ENCODE peak calls at places on chromosomes 5 and 9, in seven cellular contexts. L, U, X, Y, P, K and O are unnamed samples.

GRCh38 chr5:112795944-112796678 is 58.4 kb downstream of the APC start:
- DNase-seq in L (no peak), U (no peak), X (no peak), Y (no peak), P (no peak), K (no peak), O (no peak)

GRCh38 chr9:127812936-127813675 is 10.4 kb downstream of the FPGS start:
- DNase-seq in L (no peak), U (no peak), X (no peak), Y (no peak), P (no peak), K (no peak), O (no peak)

GRCh38 chr5:34564706-34565235 is 91.4 kb upstream of the RAI14 start:
- DNase-seq in L (peak; percentile 28), U (no peak), X (no peak), Y (no peak), P (no peak), K (peak; percentile 44), O (no peak)

GRCh38 chr9:95107001-95107749 is 210.3 kb downstream of the FANCC start:
- DNase-seq in L (peak; percentile 68), U (no peak), X (no peak), Y (no peak), P (no peak), K (peak; percentile 81), O (no peak)

GRCh38 chr5:97049175-97049574 is 93.2 kb downstream of the LIX1 start:
- DNase-seq in L (no peak), U (no peak), X (no peak), Y (no peak), P (no peak), K (no peak), O (no peak)

GRCh38 chr9:111621895-111622480 is 9.1 kb upstream of the DNAJC25 start:
- DNase-seq in L (peak; percentile 64), U (no peak), X (peak; percentile 19), Y (no peak), P (no peak), K (peak; percentile 20), O (peak; percentile 35)

GRCh38 chr5:61322738-61323429 is 9.2 kb upstream of the ZSWIM6 start:
- DNase-seq in L (peak; percentile 68), U (no peak), X (no peak), Y (peak; percentile 69), P (peak; percentile 68), K (no peak), O (no peak)

GRCh38 chr5:160534125-160534524 is 112.5 kb downstream of the PTTG1 start:
- DNase-seq in L (no peak), U (no peak), X (no peak), Y (no peak), P (no peak), K (no peak), O (no peak)

GRCh38 chr5:139275536-139276297 is 17.8 kb upstream of the MATR3 start:
- DNase-seq in L (no peak), U (no peak), X (peak; percentile 46), Y (no peak), P (no peak), K (no peak), O (no peak)

GRCh38 chr5:10519729-10520128 is 44.1 kb upstream of the ANKRD33B start:
- DNase-seq in L (no peak), U (no peak), X (no peak), Y (no peak), P (no peak), K (no peak), O (no peak)

GRCh38 chr5:164059471-164059870 is 554.1 kb downstream of the MAT2B start:
- DNase-seq in L (no peak), U (no peak), X (no peak), Y (no peak), P (no peak), K (no peak), O (no peak)

GRCh38 chr5:113487411-113487778 is 858 bp downstream of the MCC start:
- DNase-seq in L (peak; percentile 18), U (no peak), X (peak; percentile 42), Y (no peak), P (no peak), K (no peak), O (no peak)

GRCh38 chr5:962801-963200 is 45.8 kb upstream of the NKD2 start:
- DNase-seq in L (no peak), U (no peak), X (no peak), Y (no peak), P (no peak), K (no peak), O (no peak)

GRCh38 chr9:116152390-116152789 is 1.2 kb upstream of the PAPPA start:
- DNase-seq in L (peak; percentile 77), U (no peak), X (no peak), Y (no peak), P (no peak), K (no peak), O (no peak)

GRCh38 chr9:133149130-133150015 is 14.3 kb downstream of the GBGT1 start:
- DNase-seq in L (peak; percentile 83), U (peak; percentile 97), X (peak; percentile 95), Y (peak; percentile 89), P (peak; percentile 91), K (peak; percentile 86), O (peak; percentile 79)

GRCh38 chr5:3329427-3329826 is 266.2 kb upstream of the IRX1 start:
- DNase-seq in L (no peak), U (no peak), X (no peak), Y (no peak), P (no peak), K (no peak), O (no peak)
- TF ChIP-seq CTCF in L (no peak), U (no peak), X (no peak), Y (no peak), P (no peak), K (no peak), O (no peak)

GRCh38 chr5:95954716-95955115 is 6.9 kb downstream of the ELL2 start:
- DNase-seq in L (peak; percentile 30), U (no peak), X (no peak), Y (no peak), P (no peak), K (no peak), O (no peak)
- H3K27ac ChIP-seq in L (no peak overlapping the region), U (no peak overlapping the region), X (no peak overlapping the region), Y (no peak overlapping the region), P (no peak overlapping the region), K (no peak overlapping the region), O (no peak overlapping the region)

GRCh38 chr5:157253547-157253946 is 12.4 kb upstream of the CYFIP2 start:
- DNase-seq in L (peak; percentile 65), U (no peak), X (peak; percentile 69), Y (peak; percentile 55), P (no peak), K (peak; percentile 27), O (no peak)
- TF ChIP-seq CTCF in L (peak; percentile 96), U (peak; percentile 75), X (peak; percentile 89), Y (peak; percentile 68), P (peak; percentile 85), K (peak; percentile 52), O (peak; percentile 73)

DNA sequence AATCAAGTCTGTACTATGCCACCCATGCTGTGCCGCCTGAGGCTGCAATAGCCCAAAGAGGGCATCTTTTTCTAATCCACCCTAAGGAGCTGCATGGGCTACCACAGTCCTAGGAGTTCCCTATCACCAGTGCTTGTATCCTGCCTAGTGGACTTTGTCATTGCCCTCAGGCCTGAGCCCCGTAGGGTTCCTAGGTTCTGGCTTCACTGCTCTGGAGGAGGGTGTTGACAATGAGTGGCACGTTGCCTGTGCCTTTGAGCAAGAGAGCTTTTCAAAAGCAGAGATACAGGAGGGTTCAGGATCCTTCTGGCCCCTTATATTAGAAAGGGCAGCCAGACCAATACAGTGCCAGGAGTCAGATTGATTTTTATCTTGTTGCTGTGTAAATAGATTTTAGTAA is 93.0 kb downstream of the PRDM6 start:
- DNase-seq in L (no peak), U (no peak), X (no peak), Y (no peak), P (no peak), K (no peak), O (no peak)
- H3K27ac ChIP-seq in L (no peak overlapping the region), U (no peak overlapping the region), X (no peak overlapping the region), Y (no peak overlapping the region), P (no peak overlapping the region), K (no peak overlapping the region), O (no peak overlapping the region)

GRCh38 chr9:70229026-70229425 is 29.8 kb upstream of the SMC5 start:
- DNase-seq in L (peak; percentile 20), U (no peak), X (peak; percentile 10), Y (no peak), P (no peak), K (peak; percentile 42), O (no peak)
- TF ChIP-seq CTCF in L (no peak), U (no peak), X (no peak), Y (no peak), P (no peak), K (no peak), O (no peak)

GRCh38 chr5:167918492-167919267 is 372.8 kb upstream of the WWC1 start:
- DNase-seq in L (no peak), U (no peak), X (no peak), Y (no peak), P (no peak), K (no peak), O (no peak)

GRCh38 chr5:167919268-167919560 is 372.2 kb upstream of the WWC1 start:
- DNase-seq in L (no peak), U (no peak), X (no peak), Y (no peak), P (no peak), K (no peak), O (no peak)

GRCh38 chr5:167921796-167922195 is 369.6 kb upstream of the WWC1 start:
- DNase-seq in L (no peak), U (no peak), X (no peak), Y (no peak), P (no peak), K (no peak), O (no peak)

GRCh38 chr5:167916706-167917105 is 374.7 kb upstream of the WWC1 start:
- DNase-seq in L (peak; percentile 34), U (no peak), X (peak; percentile 20), Y (no peak), P (peak; percentile 35), K (no peak), O (no peak)

GRCh38 chr5:167920589-167920988 is 370.9 kb upstream of the WWC1 start:
- DNase-seq in L (no peak), U (no peak), X (no peak), Y (no peak), P (no peak), K (no peak), O (no peak)
- H3K27ac ChIP-seq in L (no peak overlapping the region), U (no peak overlapping the region), X (no peak overlapping the region), Y (no peak overlapping the region), P (no peak overlapping the region), K (no peak overlapping the region), O (no peak overlapping the region)

DNA sequence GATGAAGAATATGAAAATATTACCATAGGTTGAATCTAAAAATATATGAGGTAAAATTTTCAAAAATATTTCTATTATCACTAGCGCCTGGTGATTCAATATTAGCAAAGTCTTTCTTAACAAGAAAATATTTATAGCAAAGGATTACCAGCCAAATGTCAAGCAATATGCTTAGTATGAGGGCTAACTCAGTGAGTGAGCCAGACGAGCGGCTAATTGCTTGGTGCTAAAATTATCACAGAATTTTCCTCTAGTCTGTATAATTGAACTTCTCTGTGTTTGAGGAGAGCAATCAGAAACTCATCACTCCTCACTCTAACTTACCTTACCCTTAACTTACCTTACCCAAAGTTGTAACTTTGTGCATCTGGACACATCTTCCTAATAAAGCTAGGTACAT is 304.9 kb upstream of the PRR16 start:
- DNase-seq in L (no peak), U (no peak), X (no peak), Y (no peak), P (no peak), K (no peak), O (no peak)
- TF ChIP-seq CTCF in L (no peak), U (no peak), X (no peak), Y (no peak), P (no peak), K (no peak), O (no peak)

GRCh38 chr5:122093415-122093814 is 15.4 kb upstream of the LOX start:
- DNase-seq in L (peak; percentile 70), U (no peak), X (no peak), Y (no peak), P (no peak), K (no peak), O (no peak)
- H3K27ac ChIP-seq in L (peak overlapping the region; percentile 23), U (no peak overlapping the region), X (no peak overlapping the region), Y (no peak overlapping the region), P (peak overlapping the region; percentile 40), K (no peak overlapping the region), O (no peak overlapping the region)